ENCODE peak calls at places on chromosomes 13 and 19, in six cellular contexts. One of them, this sample, is unnamed.
A peak's percentile ranks its signal among the peaks of the same experiment; 100 is the strongest.

GRCh38 chr13:20157387-20157786 is 3.5 kb downstream of the GJA3 start:
- DNase-seq in endothelial cell of umbilical vein: no peak
- DNase-seq in brain microvascular endothelial cell: no peak
- DNase-seq in HCT116: no peak
- DNase-seq in cardiac fibroblast: no peak
- DNase-seq in WERI-Rb-1: no peak
- DNase-seq in this sample: no peak

GRCh38 chr13:108858676-108859075 is 229.3 kb downstream of the MYO16 start:
- DNase-seq in endothelial cell of umbilical vein: no peak
- DNase-seq in brain microvascular endothelial cell: no peak
- DNase-seq in HCT116: no peak
- DNase-seq in cardiac fibroblast: no peak
- DNase-seq in WERI-Rb-1: no peak
- DNase-seq in this sample: no peak

GRCh38 chr13:40796649-40797048 is 7.2 kb downstream of the SLC25A15 start:
- DNase-seq in endothelial cell of umbilical vein: no peak
- DNase-seq in brain microvascular endothelial cell: no peak
- DNase-seq in HCT116: no peak
- DNase-seq in cardiac fibroblast: no peak
- DNase-seq in WERI-Rb-1: no peak
- DNase-seq in this sample: no peak

GRCh38 chr19:49896863-49897621 is at the start of gene IL4I1:
- DNase-seq in endothelial cell of umbilical vein: peak; percentile 73
- DNase-seq in brain microvascular endothelial cell: no peak
- DNase-seq in HCT116: no peak
- DNase-seq in cardiac fibroblast: peak; percentile 18
- DNase-seq in WERI-Rb-1: no peak
- DNase-seq in this sample: peak; percentile 42

GRCh38 chr19:4186087-4186993 is 3.9 kb downstream of the ANKRD24 start:
- DNase-seq in endothelial cell of umbilical vein: peak; percentile 61
- DNase-seq in brain microvascular endothelial cell: peak; percentile 60
- DNase-seq in HCT116: peak; percentile 61
- DNase-seq in cardiac fibroblast: peak; percentile 79
- DNase-seq in WERI-Rb-1: peak; percentile 90
- DNase-seq in this sample: peak; percentile 72

GRCh38 chr13:49820591-49821215 is 28.2 kb upstream of the KPNA3 start:
- DNase-seq in endothelial cell of umbilical vein: no peak
- DNase-seq in brain microvascular endothelial cell: no peak
- DNase-seq in HCT116: no peak
- DNase-seq in cardiac fibroblast: no peak
- DNase-seq in WERI-Rb-1: no peak
- DNase-seq in this sample: no peak

GRCh38 chr13:80055804-80056203 is 285.1 kb downstream of the SPRY2 start:
- DNase-seq in endothelial cell of umbilical vein: no peak
- DNase-seq in brain microvascular endothelial cell: no peak
- DNase-seq in HCT116: no peak
- DNase-seq in cardiac fibroblast: no peak
- DNase-seq in WERI-Rb-1: no peak
- DNase-seq in this sample: no peak

GRCh38 chr13:40082644-40083043 is 427.2 kb downstream of the COG6 start:
- DNase-seq in endothelial cell of umbilical vein: peak; percentile 99
- DNase-seq in brain microvascular endothelial cell: peak; percentile 84
- DNase-seq in HCT116: no peak
- DNase-seq in cardiac fibroblast: no peak
- DNase-seq in WERI-Rb-1: no peak
- DNase-seq in this sample: peak; percentile 58

GRCh38 chr19:17883627-17884413 is 12.1 kb downstream of the SLC5A5 start:
- DNase-seq in endothelial cell of umbilical vein: no peak
- DNase-seq in brain microvascular endothelial cell: no peak
- DNase-seq in HCT116: no peak
- DNase-seq in cardiac fibroblast: no peak
- DNase-seq in WERI-Rb-1: no peak
- DNase-seq in this sample: no peak

GRCh38 chr19:4730740-4731171 is 7.1 kb upstream of the DPP9 start:
- DNase-seq in endothelial cell of umbilical vein: peak; percentile 19
- DNase-seq in brain microvascular endothelial cell: no peak
- DNase-seq in HCT116: peak; percentile 13
- DNase-seq in cardiac fibroblast: peak; percentile 35
- DNase-seq in WERI-Rb-1: peak; percentile 57
- DNase-seq in this sample: peak; percentile 22

GRCh38 chr19:38304866-38305429 is 897 bp downstream of the C19orf33 start:
- DNase-seq in endothelial cell of umbilical vein: peak; percentile 70
- DNase-seq in brain microvascular endothelial cell: no peak
- DNase-seq in HCT116: peak; percentile 96
- DNase-seq in cardiac fibroblast: no peak
- DNase-seq in WERI-Rb-1: peak; percentile 82
- DNase-seq in this sample: no peak

GRCh38 chr13:108496364-108497215 is 132.8 kb upstream of the MYO16 start:
- DNase-seq in endothelial cell of umbilical vein: no peak
- DNase-seq in brain microvascular endothelial cell: no peak
- DNase-seq in HCT116: no peak
- DNase-seq in cardiac fibroblast: peak; percentile 19
- DNase-seq in WERI-Rb-1: no peak
- DNase-seq in this sample: peak; percentile 9

GRCh38 chr19:31943305-31943704 is 402.1 kb upstream of the ZNF507 start:
- DNase-seq in endothelial cell of umbilical vein: no peak
- DNase-seq in brain microvascular endothelial cell: no peak
- DNase-seq in HCT116: no peak
- DNase-seq in cardiac fibroblast: no peak
- DNase-seq in WERI-Rb-1: peak; percentile 66
- DNase-seq in this sample: no peak

GRCh38 chr13:41061914-41062837 is 867 bp downstream of the WBP4 start:
- DNase-seq in endothelial cell of umbilical vein: peak; percentile 84
- DNase-seq in brain microvascular endothelial cell: peak; percentile 50
- DNase-seq in HCT116: peak; percentile 48
- DNase-seq in cardiac fibroblast: peak; percentile 89
- DNase-seq in WERI-Rb-1: no peak
- DNase-seq in this sample: peak; percentile 92

GRCh38 chr13:75362026-75362425 is 119.9 kb downstream of the TBC1D4 start:
- DNase-seq in endothelial cell of umbilical vein: no peak
- DNase-seq in brain microvascular endothelial cell: no peak
- DNase-seq in HCT116: no peak
- DNase-seq in cardiac fibroblast: no peak
- DNase-seq in WERI-Rb-1: no peak
- DNase-seq in this sample: no peak

GRCh38 chr19:41264581-41265375 is 606 bp downstream of the HNRNPUL1 start:
- DNase-seq in endothelial cell of umbilical vein: peak; percentile 30
- DNase-seq in brain microvascular endothelial cell: peak; percentile 16
- DNase-seq in HCT116: no peak
- DNase-seq in cardiac fibroblast: peak; percentile 47
- DNase-seq in WERI-Rb-1: peak; percentile 61
- DNase-seq in this sample: peak; percentile 55

GRCh38 chr19:17097593-17098126 is 22.1 kb downstream of the MYO9B start:
- DNase-seq in endothelial cell of umbilical vein: peak; percentile 41
- DNase-seq in brain microvascular endothelial cell: no peak
- DNase-seq in HCT116: no peak
- DNase-seq in cardiac fibroblast: peak; percentile 58
- DNase-seq in WERI-Rb-1: no peak
- DNase-seq in this sample: peak; percentile 80

GRCh38 chr19:16661480-16662034 is 618 bp downstream of the TMEM38A start:
- DNase-seq in endothelial cell of umbilical vein: no peak
- DNase-seq in brain microvascular endothelial cell: no peak
- DNase-seq in HCT116: no peak
- DNase-seq in cardiac fibroblast: peak; percentile 5
- DNase-seq in WERI-Rb-1: peak; percentile 43
- DNase-seq in this sample: no peak

GRCh38 chr13:21657538-21657937 is 13.3 kb upstream of the FGF9 start:
- DNase-seq in endothelial cell of umbilical vein: no peak
- DNase-seq in brain microvascular endothelial cell: peak; percentile 80
- DNase-seq in HCT116: no peak
- DNase-seq in cardiac fibroblast: peak; percentile 62
- DNase-seq in WERI-Rb-1: no peak
- DNase-seq in this sample: peak; percentile 71

GRCh38 chr13:87923713-87924112 is 252.5 kb downstream of the SLITRK5 start:
- DNase-seq in endothelial cell of umbilical vein: no peak
- DNase-seq in brain microvascular endothelial cell: no peak
- DNase-seq in HCT116: no peak
- DNase-seq in cardiac fibroblast: no peak
- DNase-seq in WERI-Rb-1: no peak
- DNase-seq in this sample: no peak

GRCh38 chr13:48738261-48738755 is 84.6 kb downstream of the CYSLTR2 start:
- DNase-seq in endothelial cell of umbilical vein: no peak
- DNase-seq in brain microvascular endothelial cell: no peak
- DNase-seq in HCT116: no peak
- DNase-seq in cardiac fibroblast: no peak
- DNase-seq in WERI-Rb-1: no peak
- DNase-seq in this sample: no peak

GRCh38 chr19:45952691-45953505 is 20.8 kb downstream of the NOVA2 start:
- DNase-seq in endothelial cell of umbilical vein: no peak
- DNase-seq in brain microvascular endothelial cell: peak; percentile 7
- DNase-seq in HCT116: no peak
- DNase-seq in cardiac fibroblast: peak; percentile 62
- DNase-seq in WERI-Rb-1: peak; percentile 97
- DNase-seq in this sample: peak; percentile 54

GRCh38 chr19:19134687-19135158 is 3.6 kb downstream of the TMEM161A start:
- DNase-seq in endothelial cell of umbilical vein: no peak
- DNase-seq in brain microvascular endothelial cell: no peak
- DNase-seq in HCT116: no peak
- DNase-seq in cardiac fibroblast: no peak
- DNase-seq in WERI-Rb-1: no peak
- DNase-seq in this sample: no peak
- H3K4me3 ChIP-seq in endothelial cell of umbilical vein: no peak overlapping the region
- H3K4me3 ChIP-seq in brain microvascular endothelial cell: no peak overlapping the region
- H3K4me3 ChIP-seq in HCT116: no peak overlapping the region
- H3K4me3 ChIP-seq in cardiac fibroblast: no peak overlapping the region
- H3K4me3 ChIP-seq in WERI-Rb-1: no peak overlapping the region
- H3K4me3 ChIP-seq in this sample: no peak overlapping the region

GRCh38 chr19:1068111-1069001 is 1.4 kb downstream of the ARHGAP45 start:
- DNase-seq in endothelial cell of umbilical vein: no peak
- DNase-seq in brain microvascular endothelial cell: no peak
- DNase-seq in HCT116: no peak
- DNase-seq in cardiac fibroblast: no peak
- DNase-seq in WERI-Rb-1: no peak
- DNase-seq in this sample: no peak
- H3K4me3 ChIP-seq in endothelial cell of umbilical vein: no peak overlapping the region
- H3K4me3 ChIP-seq in brain microvascular endothelial cell: no peak overlapping the region
- H3K4me3 ChIP-seq in HCT116: peak overlapping the region; percentile 64
- H3K4me3 ChIP-seq in cardiac fibroblast: no peak overlapping the region
- H3K4me3 ChIP-seq in WERI-Rb-1: no peak overlapping the region
- H3K4me3 ChIP-seq in this sample: no peak overlapping the region

GRCh38 chr13:113124211-113125025 is 1.8 kb downstream of the F10 start:
- DNase-seq in endothelial cell of umbilical vein: no peak
- DNase-seq in brain microvascular endothelial cell: no peak
- DNase-seq in HCT116: no peak
- DNase-seq in cardiac fibroblast: no peak
- DNase-seq in WERI-Rb-1: peak; percentile 8
- DNase-seq in this sample: no peak
- H3K4me3 ChIP-seq in endothelial cell of umbilical vein: no peak overlapping the region
- H3K4me3 ChIP-seq in brain microvascular endothelial cell: no peak overlapping the region
- H3K4me3 ChIP-seq in HCT116: no peak overlapping the region
- H3K4me3 ChIP-seq in cardiac fibroblast: no peak overlapping the region
- H3K4me3 ChIP-seq in WERI-Rb-1: no peak overlapping the region
- H3K4me3 ChIP-seq in this sample: no peak overlapping the region

GRCh38 chr13:29427937-29428309 is 167.6 kb downstream of the SLC7A1 start:
- DNase-seq in endothelial cell of umbilical vein: no peak
- DNase-seq in brain microvascular endothelial cell: no peak
- DNase-seq in HCT116: no peak
- DNase-seq in cardiac fibroblast: no peak
- DNase-seq in WERI-Rb-1: no peak
- DNase-seq in this sample: no peak
- H3K4me3 ChIP-seq in endothelial cell of umbilical vein: no peak overlapping the region
- H3K4me3 ChIP-seq in brain microvascular endothelial cell: no peak overlapping the region
- H3K4me3 ChIP-seq in HCT116: no peak overlapping the region
- H3K4me3 ChIP-seq in cardiac fibroblast: peak overlapping the region; percentile 11
- H3K4me3 ChIP-seq in WERI-Rb-1: no peak overlapping the region
- H3K4me3 ChIP-seq in this sample: peak overlapping the region; percentile 83

GRCh38 chr19:52112624-52113023 is 17.1 kb upstream of the ZNF841 start:
- DNase-seq in endothelial cell of umbilical vein: no peak
- DNase-seq in brain microvascular endothelial cell: no peak
- DNase-seq in HCT116: no peak
- DNase-seq in cardiac fibroblast: no peak
- DNase-seq in WERI-Rb-1: no peak
- DNase-seq in this sample: no peak

GRCh38 chr19:52120286-52120685 is 19.5 kb downstream of the ZNF616 start:
- DNase-seq in endothelial cell of umbilical vein: no peak
- DNase-seq in brain microvascular endothelial cell: no peak
- DNase-seq in HCT116: no peak
- DNase-seq in cardiac fibroblast: no peak
- DNase-seq in WERI-Rb-1: no peak
- DNase-seq in this sample: no peak

GRCh38 chr19:52114691-52115090 is 19.1 kb upstream of the ZNF841 start:
- DNase-seq in endothelial cell of umbilical vein: no peak
- DNase-seq in brain microvascular endothelial cell: no peak
- DNase-seq in HCT116: no peak
- DNase-seq in cardiac fibroblast: no peak
- DNase-seq in WERI-Rb-1: no peak
- DNase-seq in this sample: no peak

GRCh38 chr19:52110780-52111179 is 15.2 kb upstream of the ZNF841 start:
- DNase-seq in endothelial cell of umbilical vein: no peak
- DNase-seq in brain microvascular endothelial cell: no peak
- DNase-seq in HCT116: no peak
- DNase-seq in cardiac fibroblast: no peak
- DNase-seq in WERI-Rb-1: no peak
- DNase-seq in this sample: no peak

DNA sequence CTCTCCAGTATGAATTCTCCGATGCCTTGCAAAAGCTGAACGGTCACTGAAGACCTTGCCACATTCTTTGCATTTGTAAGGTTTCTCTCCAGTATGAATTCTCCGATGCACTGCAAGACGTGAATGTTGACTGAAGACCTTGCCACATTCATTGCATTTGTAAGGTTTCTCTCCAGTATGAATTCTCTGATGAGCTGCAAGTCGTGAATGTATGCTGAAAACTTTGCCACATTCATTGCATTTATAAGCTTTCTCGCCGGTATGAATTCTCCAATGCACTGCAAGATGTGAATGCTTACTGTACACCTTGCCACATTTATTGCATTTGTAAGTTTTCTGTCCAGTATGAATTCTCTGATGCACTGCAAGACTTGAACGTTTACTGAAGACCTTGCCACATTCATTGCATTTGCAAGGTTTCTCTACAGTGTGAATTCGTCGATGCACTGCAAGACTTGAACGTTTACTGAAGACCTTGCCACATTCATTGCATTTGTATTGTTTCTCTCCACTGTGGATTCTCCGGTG is 20.0 kb upstream of the ZNF841 start:
- DNase-seq in endothelial cell of umbilical vein: no peak
- DNase-seq in brain microvascular endothelial cell: no peak
- DNase-seq in HCT116: no peak
- DNase-seq in cardiac fibroblast: peak; percentile 9
- DNase-seq in WERI-Rb-1: no peak
- DNase-seq in this sample: no peak
- H3K4me3 ChIP-seq in endothelial cell of umbilical vein: no peak overlapping the region
- H3K4me3 ChIP-seq in brain microvascular endothelial cell: no peak overlapping the region
- H3K4me3 ChIP-seq in HCT116: no peak overlapping the region
- H3K4me3 ChIP-seq in cardiac fibroblast: no peak overlapping the region
- H3K4me3 ChIP-seq in WERI-Rb-1: no peak overlapping the region
- H3K4me3 ChIP-seq in this sample: peak overlapping the region; percentile 69